ENCODE peak calls at places on chromosome 11, in ten cellular contexts. One of them, this sample, is unnamed.

GRCh38 chr11:47433991-47434786 is 8.0 kb upstream of the PSMC3 start:
- DNase-seq in stimulated activated naive CD8-positive, alpha-beta T cell treated with anti-CD3 and anti-CD28 coated beads, Interleukin-15, amount 100 ng/mL, for 72 hours: no peak
- DNase-seq in nucleus accumbens: no peak
- DNase-seq in choroid plexus epithelial cell: no peak
- DNase-seq in heart left ventricle: no peak
- DNase-seq in HL-60: no peak
- DNase-seq in chondrocyte: no peak
- DNase-seq in NCI-H345: no peak
- DNase-seq in sciatic nerve: no peak
- DNase-seq in fibroblast of the conjunctiva: no peak
- DNase-seq in this sample: peak

GRCh38 chr11:47464479-47464878 is 15.5 kb upstream of the RAPSN start:
- DNase-seq in sciatic nerve: no peak
- DNase-seq in choroid plexus epithelial cell: peak
- DNase-seq in heart left ventricle: no peak
- DNase-seq in nucleus accumbens: no peak
- DNase-seq in chondrocyte: no peak
- DNase-seq in HL-60: no peak
- DNase-seq in stimulated activated naive CD8-positive, alpha-beta T cell treated with anti-CD3 and anti-CD28 coated beads, Interleukin-15, amount 100 ng/mL, for 72 hours: no peak
- DNase-seq in NCI-H345: peak
- DNase-seq in fibroblast of the conjunctiva: no peak
- DNase-seq in this sample: no peak

GRCh38 chr11:94604496-94604895 is 37.3 kb downstream of the PIWIL4 start:
- DNase-seq in heart left ventricle: no peak
- DNase-seq in sciatic nerve: no peak
- DNase-seq in nucleus accumbens: no peak
- DNase-seq in HL-60: no peak
- DNase-seq in choroid plexus epithelial cell: no peak
- DNase-seq in fibroblast of the conjunctiva: no peak
- DNase-seq in NCI-H345: no peak
- DNase-seq in chondrocyte: no peak
- DNase-seq in stimulated activated naive CD8-positive, alpha-beta T cell treated with anti-CD3 and anti-CD28 coated beads, Interleukin-15, amount 100 ng/mL, for 72 hours: no peak
- DNase-seq in this sample: no peak

GRCh38 chr11:128323381-128323780 is 264.0 kb downstream of the ETS1 start:
- DNase-seq in HL-60: no peak
- DNase-seq in choroid plexus epithelial cell: peak
- DNase-seq in fibroblast of the conjunctiva: no peak
- DNase-seq in heart left ventricle: no peak
- DNase-seq in sciatic nerve: no peak
- DNase-seq in NCI-H345: no peak
- DNase-seq in stimulated activated naive CD8-positive, alpha-beta T cell treated with anti-CD3 and anti-CD28 coated beads, Interleukin-15, amount 100 ng/mL, for 72 hours: peak
- DNase-seq in nucleus accumbens: no peak
- DNase-seq in chondrocyte: no peak
- DNase-seq in this sample: peak

GRCh38 chr11:111331711-111332479 is 33.5 kb downstream of the POU2AF3 start:
- DNase-seq in sciatic nerve: no peak
- DNase-seq in HL-60: no peak
- DNase-seq in nucleus accumbens: no peak
- DNase-seq in choroid plexus epithelial cell: no peak
- DNase-seq in NCI-H345: no peak
- DNase-seq in chondrocyte: no peak
- DNase-seq in stimulated activated naive CD8-positive, alpha-beta T cell treated with anti-CD3 and anti-CD28 coated beads, Interleukin-15, amount 100 ng/mL, for 72 hours: no peak
- DNase-seq in heart left ventricle: no peak
- DNase-seq in fibroblast of the conjunctiva: no peak
- DNase-seq in this sample: no peak

GRCh38 chr11:61696602-61697001 is 16.4 kb downstream of the DAGLA start:
- DNase-seq in NCI-H345: no peak
- DNase-seq in chondrocyte: no peak
- DNase-seq in heart left ventricle: no peak
- DNase-seq in sciatic nerve: no peak
- DNase-seq in fibroblast of the conjunctiva: no peak
- DNase-seq in nucleus accumbens: no peak
- DNase-seq in HL-60: no peak
- DNase-seq in choroid plexus epithelial cell: no peak
- DNase-seq in stimulated activated naive CD8-positive, alpha-beta T cell treated with anti-CD3 and anti-CD28 coated beads, Interleukin-15, amount 100 ng/mL, for 72 hours: no peak
- DNase-seq in this sample: no peak

GRCh38 chr11:116478676-116479075 is 294.1 kb downstream of the BUD13 start:
- DNase-seq in heart left ventricle: no peak
- DNase-seq in fibroblast of the conjunctiva: no peak
- DNase-seq in chondrocyte: no peak
- DNase-seq in choroid plexus epithelial cell: no peak
- DNase-seq in HL-60: no peak
- DNase-seq in sciatic nerve: no peak
- DNase-seq in NCI-H345: no peak
- DNase-seq in stimulated activated naive CD8-positive, alpha-beta T cell treated with anti-CD3 and anti-CD28 coated beads, Interleukin-15, amount 100 ng/mL, for 72 hours: no peak
- DNase-seq in nucleus accumbens: no peak
- DNase-seq in this sample: no peak

GRCh38 chr11:120516461-120517389 is 5.2 kb downstream of the GRIK4 start:
- DNase-seq in NCI-H345: peak
- DNase-seq in stimulated activated naive CD8-positive, alpha-beta T cell treated with anti-CD3 and anti-CD28 coated beads, Interleukin-15, amount 100 ng/mL, for 72 hours: no peak
- DNase-seq in sciatic nerve: no peak
- DNase-seq in HL-60: no peak
- DNase-seq in fibroblast of the conjunctiva: no peak
- DNase-seq in heart left ventricle: no peak
- DNase-seq in nucleus accumbens: no peak
- DNase-seq in choroid plexus epithelial cell: no peak
- DNase-seq in chondrocyte: peak
- DNase-seq in this sample: no peak

GRCh38 chr11:133953999-133954398 is 2.8 kb downstream of the IGSF9B start:
- DNase-seq in NCI-H345: no peak
- DNase-seq in fibroblast of the conjunctiva: no peak
- DNase-seq in heart left ventricle: peak
- DNase-seq in chondrocyte: no peak
- DNase-seq in nucleus accumbens: no peak
- DNase-seq in stimulated activated naive CD8-positive, alpha-beta T cell treated with anti-CD3 and anti-CD28 coated beads, Interleukin-15, amount 100 ng/mL, for 72 hours: no peak
- DNase-seq in choroid plexus epithelial cell: no peak
- DNase-seq in HL-60: no peak
- DNase-seq in sciatic nerve: no peak
- DNase-seq in this sample: no peak

GRCh38 chr11:15800121-15800800 is 556.1 kb downstream of the SOX6 start:
- DNase-seq in fibroblast of the conjunctiva: peak
- DNase-seq in HL-60: peak
- DNase-seq in stimulated activated naive CD8-positive, alpha-beta T cell treated with anti-CD3 and anti-CD28 coated beads, Interleukin-15, amount 100 ng/mL, for 72 hours: no peak
- DNase-seq in heart left ventricle: no peak
- DNase-seq in sciatic nerve: peak
- DNase-seq in choroid plexus epithelial cell: peak
- DNase-seq in nucleus accumbens: no peak
- DNase-seq in chondrocyte: no peak
- DNase-seq in NCI-H345: no peak
- DNase-seq in this sample: no peak

GRCh38 chr11:30568933-30569332 is 17.2 kb downstream of the MPPED2 start:
- DNase-seq in fibroblast of the conjunctiva: no peak
- DNase-seq in choroid plexus epithelial cell: no peak
- DNase-seq in NCI-H345: no peak
- DNase-seq in HL-60: no peak
- DNase-seq in nucleus accumbens: no peak
- DNase-seq in chondrocyte: no peak
- DNase-seq in heart left ventricle: no peak
- DNase-seq in stimulated activated naive CD8-positive, alpha-beta T cell treated with anti-CD3 and anti-CD28 coated beads, Interleukin-15, amount 100 ng/mL, for 72 hours: no peak
- DNase-seq in sciatic nerve: no peak
- DNase-seq in this sample: no peak

GRCh38 chr11:128411149-128411548 is 176.2 kb downstream of the ETS1 start:
- DNase-seq in stimulated activated naive CD8-positive, alpha-beta T cell treated with anti-CD3 and anti-CD28 coated beads, Interleukin-15, amount 100 ng/mL, for 72 hours: no peak
- DNase-seq in heart left ventricle: no peak
- DNase-seq in HL-60: no peak
- DNase-seq in fibroblast of the conjunctiva: no peak
- DNase-seq in choroid plexus epithelial cell: no peak
- DNase-seq in NCI-H345: no peak
- DNase-seq in chondrocyte: no peak
- DNase-seq in nucleus accumbens: no peak
- DNase-seq in sciatic nerve: no peak
- DNase-seq in this sample: no peak

This sample was measured in GM04504.